ENCODE peak calls at places on chromosomes 5 and 9, in nine cellular contexts. One of them, this sample, is unnamed. For H3K9me3 and H3K36me3, the result is how much of the 10 kb centered on the place peaks cover.

GRCh38 chr9:6024035-6024554 is 8.7 kb upstream of the RANBP6 start:
- DNase-seq in sigmoid colon: no peak
- DNase-seq in fibroblast of lung: no peak
- DNase-seq in HepG2: peak
- DNase-seq in GM23248: peak
- DNase-seq in upper lobe of left lung: no peak
- DNase-seq in heart left ventricle: no peak
- DNase-seq in cardiac muscle cell: peak
- DNase-seq in HCT116: peak
- DNase-seq in this sample: peak

GRCh38 chr5:164175083-164175482 is 669.7 kb downstream of the MAT2B start:
- DNase-seq in HepG2: no peak
- DNase-seq in HCT116: no peak
- DNase-seq in heart left ventricle: no peak
- DNase-seq in GM23248: peak
- DNase-seq in cardiac muscle cell: no peak
- DNase-seq in sigmoid colon: no peak
- DNase-seq in upper lobe of left lung: no peak
- DNase-seq in fibroblast of lung: peak
- DNase-seq in this sample: no peak

GRCh38 chr5:179239256-179240135 is 105.8 kb downstream of the ADAMTS2 start:
- DNase-seq in fibroblast of lung: no peak
- DNase-seq in HepG2: no peak
- DNase-seq in HCT116: no peak
- DNase-seq in cardiac muscle cell: no peak
- DNase-seq in sigmoid colon: peak
- DNase-seq in GM23248: no peak
- DNase-seq in upper lobe of left lung: peak
- DNase-seq in heart left ventricle: no peak
- DNase-seq in this sample: no peak

GRCh38 chr9:107170801-107171200 is 112.3 kb upstream of the RAD23B start:
- DNase-seq in HepG2: no peak
- DNase-seq in upper lobe of left lung: no peak
- DNase-seq in fibroblast of lung: no peak
- DNase-seq in HCT116: no peak
- DNase-seq in cardiac muscle cell: no peak
- DNase-seq in sigmoid colon: no peak
- DNase-seq in heart left ventricle: no peak
- DNase-seq in GM23248: no peak
- DNase-seq in this sample: no peak

GRCh38 chr5:61467766-61468482 is 135.9 kb downstream of the ZSWIM6 start:
- DNase-seq in heart left ventricle: no peak
- DNase-seq in fibroblast of lung: peak
- DNase-seq in GM23248: peak
- DNase-seq in cardiac muscle cell: no peak
- DNase-seq in upper lobe of left lung: no peak
- DNase-seq in HepG2: no peak
- DNase-seq in sigmoid colon: no peak
- DNase-seq in HCT116: no peak
- DNase-seq in this sample: no peak

GRCh38 chr9:68608763-68609162 is 68.1 kb upstream of the TMEM252 start:
- DNase-seq in fibroblast of lung: no peak
- DNase-seq in heart left ventricle: no peak
- DNase-seq in HepG2: no peak
- DNase-seq in GM23248: no peak
- DNase-seq in cardiac muscle cell: no peak
- DNase-seq in upper lobe of left lung: no peak
- DNase-seq in sigmoid colon: no peak
- DNase-seq in HCT116: no peak
- DNase-seq in this sample: no peak

GRCh38 chr5:116396700-116397099 is 177.9 kb downstream of the SEMA6A start:
- DNase-seq in HCT116: no peak
- DNase-seq in HepG2: no peak
- DNase-seq in cardiac muscle cell: no peak
- DNase-seq in fibroblast of lung: no peak
- DNase-seq in heart left ventricle: no peak
- DNase-seq in upper lobe of left lung: no peak
- DNase-seq in GM23248: no peak
- DNase-seq in sigmoid colon: no peak
- DNase-seq in this sample: no peak

GRCh38 chr9:34377402-34377741 is 674 bp upstream of the MYORG start:
- DNase-seq in cardiac muscle cell: peak
- DNase-seq in GM23248: peak
- DNase-seq in upper lobe of left lung: peak
- DNase-seq in HepG2: no peak
- DNase-seq in fibroblast of lung: no peak
- DNase-seq in sigmoid colon: no peak
- DNase-seq in heart left ventricle: no peak
- DNase-seq in HCT116: no peak
- DNase-seq in this sample: no peak

GRCh38 chr5:20972419-20972925 is 984.5 kb upstream of the CDH18 start:
- DNase-seq in heart left ventricle: peak
- DNase-seq in sigmoid colon: peak
- DNase-seq in HepG2: peak
- DNase-seq in fibroblast of lung: peak
- DNase-seq in HCT116: no peak
- DNase-seq in cardiac muscle cell: peak
- DNase-seq in GM23248: no peak
- DNase-seq in upper lobe of left lung: no peak
- DNase-seq in this sample: no peak

GRCh38 chr5:131538177-131538593 is 96.8 kb downstream of the RAPGEF6 start:
- DNase-seq in HCT116: no peak
- DNase-seq in heart left ventricle: no peak
- DNase-seq in upper lobe of left lung: no peak
- DNase-seq in GM23248: peak
- DNase-seq in sigmoid colon: no peak
- DNase-seq in cardiac muscle cell: no peak
- DNase-seq in fibroblast of lung: peak
- DNase-seq in HepG2: peak
- DNase-seq in this sample: no peak

GRCh38 chr5:66223637-66224036 is 79.5 kb downstream of the SREK1 start:
- DNase-seq in upper lobe of left lung: no peak
- DNase-seq in HCT116: peak
- DNase-seq in HepG2: no peak
- DNase-seq in cardiac muscle cell: no peak
- DNase-seq in fibroblast of lung: no peak
- DNase-seq in sigmoid colon: no peak
- DNase-seq in heart left ventricle: no peak
- DNase-seq in GM23248: peak
- DNase-seq in this sample: no peak

GRCh38 chr5:171965740-171966139 is 40.7 kb downstream of the FBXW11 start:
- DNase-seq in upper lobe of left lung: no peak
- DNase-seq in HepG2: no peak
- DNase-seq in heart left ventricle: no peak
- DNase-seq in GM23248: no peak
- DNase-seq in cardiac muscle cell: no peak
- DNase-seq in fibroblast of lung: no peak
- DNase-seq in sigmoid colon: no peak
- DNase-seq in HCT116: no peak
- DNase-seq in this sample: no peak

GRCh38 chr5:170247363-170247762 is 14.6 kb downstream of the C5orf58 start:
- DNase-seq in sigmoid colon: no peak
- DNase-seq in HepG2: no peak
- DNase-seq in GM23248: no peak
- DNase-seq in heart left ventricle: no peak
- DNase-seq in cardiac muscle cell: no peak
- DNase-seq in HCT116: no peak
- DNase-seq in upper lobe of left lung: no peak
- DNase-seq in fibroblast of lung: no peak
- DNase-seq in this sample: no peak

GRCh38 chr5:110823571-110823970 is 84.8 kb downstream of the SLC25A46 start:
- DNase-seq in heart left ventricle: no peak
- DNase-seq in sigmoid colon: no peak
- DNase-seq in fibroblast of lung: no peak
- DNase-seq in HCT116: no peak
- DNase-seq in HepG2: no peak
- DNase-seq in upper lobe of left lung: no peak
- DNase-seq in GM23248: no peak
- DNase-seq in cardiac muscle cell: no peak
- DNase-seq in this sample: no peak

GRCh38 chr5:110824936-110825441 is 86.2 kb downstream of the SLC25A46 start:
- DNase-seq in HCT116: no peak
- DNase-seq in fibroblast of lung: no peak
- DNase-seq in HepG2: no peak
- DNase-seq in GM23248: no peak
- DNase-seq in heart left ventricle: no peak
- DNase-seq in upper lobe of left lung: no peak
- DNase-seq in cardiac muscle cell: no peak
- DNase-seq in sigmoid colon: no peak
- DNase-seq in this sample: no peak
- H3K9me3 ChIP-seq in HCT116: under half
- H3K9me3 ChIP-seq in fibroblast of lung: under half
- H3K9me3 ChIP-seq in HepG2: half or more
- H3K9me3 ChIP-seq in GM23248: under half
- H3K9me3 ChIP-seq in heart left ventricle: under half
- H3K9me3 ChIP-seq in upper lobe of left lung: under half
- H3K9me3 ChIP-seq in cardiac muscle cell: under half
- H3K9me3 ChIP-seq in sigmoid colon: under half
- H3K9me3 ChIP-seq in this sample: under half

DNA sequence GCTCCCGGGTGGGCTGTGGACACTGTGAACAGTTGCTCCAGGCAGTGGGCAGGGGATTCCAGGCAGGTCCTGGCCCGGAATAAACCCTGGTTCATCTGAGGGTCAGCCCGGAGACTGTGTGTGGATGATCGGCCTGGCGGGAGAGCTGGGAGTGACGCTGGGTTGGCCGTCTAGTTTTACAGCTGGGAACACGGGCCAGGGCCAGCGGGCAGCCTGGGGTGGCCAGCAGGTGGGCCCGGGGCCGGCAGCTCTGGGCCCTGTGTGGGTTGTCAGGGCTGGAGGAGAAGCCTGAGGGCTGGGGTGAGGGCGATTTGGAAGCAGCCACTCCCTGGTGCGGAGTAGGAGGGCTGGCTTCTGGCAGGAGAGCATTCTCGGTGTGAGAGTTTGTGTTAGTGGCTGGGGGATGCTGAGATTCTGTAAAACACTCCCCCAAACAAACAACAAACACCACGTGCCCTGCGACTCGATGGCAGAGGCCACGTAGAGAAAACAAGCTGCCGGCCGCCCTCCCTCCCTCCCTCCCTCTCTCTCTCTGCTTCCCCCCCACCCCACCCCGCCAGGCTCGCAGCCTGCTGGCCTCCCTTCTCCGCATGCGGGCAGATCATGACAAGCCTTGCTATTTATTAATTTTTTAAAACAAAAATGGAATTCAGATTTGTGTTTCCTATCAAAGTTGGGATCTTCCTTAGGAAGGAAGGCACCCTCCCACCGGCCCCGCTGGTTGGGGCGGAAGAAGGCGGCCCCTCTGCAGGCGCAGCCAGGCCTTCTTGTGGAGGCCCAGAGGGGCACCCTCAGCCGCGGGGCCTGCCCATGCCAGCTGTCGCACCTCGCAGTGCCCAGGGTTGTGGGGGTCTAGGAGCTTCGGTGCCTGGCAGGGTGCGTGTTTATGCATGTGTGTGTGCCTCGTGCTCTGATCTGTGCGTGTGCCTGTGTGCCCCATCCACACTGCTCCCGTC is 49.5 kb downstream of the RXRA start:
- DNase-seq in cardiac muscle cell: peak
- DNase-seq in HepG2: no peak
- DNase-seq in sigmoid colon: peak
- DNase-seq in fibroblast of lung: peak
- DNase-seq in GM23248: peak
- DNase-seq in upper lobe of left lung: no peak
- DNase-seq in heart left ventricle: peak
- DNase-seq in HCT116: no peak
- DNase-seq in this sample: no peak
- H3K27ac ChIP-seq in cardiac muscle cell: peak
- H3K27ac ChIP-seq in HepG2: peak
- H3K27ac ChIP-seq in sigmoid colon: peak
- H3K27ac ChIP-seq in fibroblast of lung: peak
- H3K27ac ChIP-seq in GM23248: peak
- H3K27ac ChIP-seq in upper lobe of left lung: peak
- H3K27ac ChIP-seq in heart left ventricle: peak
- H3K27ac ChIP-seq in HCT116: no peak
- H3K27ac ChIP-seq in this sample: no peak

GRCh38 chr9:114025196-114025753 is 52.8 kb downstream of the AMBP start:
- DNase-seq in heart left ventricle: no peak
- DNase-seq in cardiac muscle cell: no peak
- DNase-seq in sigmoid colon: no peak
- DNase-seq in HepG2: no peak
- DNase-seq in upper lobe of left lung: no peak
- DNase-seq in HCT116: no peak
- DNase-seq in GM23248: no peak
- DNase-seq in fibroblast of lung: peak
- DNase-seq in this sample: no peak

GRCh38 chr9:114026335-114026734 is 51.8 kb downstream of the AMBP start:
- DNase-seq in sigmoid colon: peak
- DNase-seq in heart left ventricle: no peak
- DNase-seq in HCT116: no peak
- DNase-seq in HepG2: no peak
- DNase-seq in fibroblast of lung: no peak
- DNase-seq in upper lobe of left lung: no peak
- DNase-seq in GM23248: no peak
- DNase-seq in cardiac muscle cell: no peak
- DNase-seq in this sample: no peak

GRCh38 chr9:114025760-114026159 is 52.3 kb downstream of the AMBP start:
- DNase-seq in HepG2: no peak
- DNase-seq in GM23248: no peak
- DNase-seq in fibroblast of lung: no peak
- DNase-seq in upper lobe of left lung: no peak
- DNase-seq in sigmoid colon: no peak
- DNase-seq in heart left ventricle: no peak
- DNase-seq in cardiac muscle cell: no peak
- DNase-seq in HCT116: no peak
- DNase-seq in this sample: no peak

GRCh38 chr9:114027159-114027895 is 50.8 kb downstream of the AMBP start:
- DNase-seq in sigmoid colon: peak
- DNase-seq in HepG2: no peak
- DNase-seq in upper lobe of left lung: peak
- DNase-seq in cardiac muscle cell: no peak
- DNase-seq in GM23248: no peak
- DNase-seq in HCT116: no peak
- DNase-seq in heart left ventricle: no peak
- DNase-seq in fibroblast of lung: no peak
- DNase-seq in this sample: no peak

GRCh38 chr9:114023961-114024360 is 54.1 kb downstream of the AMBP start:
- DNase-seq in upper lobe of left lung: no peak
- DNase-seq in cardiac muscle cell: no peak
- DNase-seq in GM23248: no peak
- DNase-seq in sigmoid colon: no peak
- DNase-seq in HepG2: no peak
- DNase-seq in HCT116: no peak
- DNase-seq in heart left ventricle: no peak
- DNase-seq in fibroblast of lung: no peak
- DNase-seq in this sample: no peak
- H3K36me3 ChIP-seq in upper lobe of left lung: under half
- H3K36me3 ChIP-seq in cardiac muscle cell: under half
- H3K36me3 ChIP-seq in GM23248: under half
- H3K36me3 ChIP-seq in sigmoid colon: under half
- H3K36me3 ChIP-seq in HepG2: under half
- H3K36me3 ChIP-seq in HCT116: under half
- H3K36me3 ChIP-seq in heart left ventricle: under half
- H3K36me3 ChIP-seq in fibroblast of lung: under half
- H3K36me3 ChIP-seq in this sample: under half

DNA sequence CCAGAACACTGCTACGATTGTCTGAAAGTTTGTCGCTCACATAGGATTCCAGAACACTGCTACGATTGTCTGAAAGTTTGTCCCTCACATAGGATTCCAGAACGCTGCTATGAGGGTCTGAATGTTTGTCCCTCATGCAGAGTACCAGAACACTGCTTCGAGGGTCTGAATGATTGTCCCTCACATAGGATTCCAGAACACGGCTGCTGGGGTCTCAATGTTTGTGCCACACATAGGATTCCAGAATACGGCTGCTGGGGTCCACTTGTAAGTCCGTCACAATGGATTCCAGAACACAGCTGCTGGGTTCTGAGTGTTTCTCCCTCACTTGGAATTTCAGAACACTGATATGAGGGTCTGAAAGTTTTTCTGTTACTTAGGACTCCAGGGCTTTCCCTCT is 203.3 kb downstream of the FOXD4L6 start:
- DNase-seq in HCT116: no peak
- DNase-seq in HepG2: no peak
- DNase-seq in upper lobe of left lung: no peak
- DNase-seq in GM23248: no peak
- DNase-seq in cardiac muscle cell: no peak
- DNase-seq in heart left ventricle: no peak
- DNase-seq in sigmoid colon: no peak
- DNase-seq in fibroblast of lung: no peak
- DNase-seq in this sample: no peak
- H3K9me3 ChIP-seq in HCT116: under half
- H3K9me3 ChIP-seq in HepG2: under half
- H3K9me3 ChIP-seq in upper lobe of left lung: under half
- H3K9me3 ChIP-seq in GM23248: under half
- H3K9me3 ChIP-seq in cardiac muscle cell: under half
- H3K9me3 ChIP-seq in heart left ventricle: half or more
- H3K9me3 ChIP-seq in sigmoid colon: half or more
- H3K9me3 ChIP-seq in fibroblast of lung: under half
- H3K9me3 ChIP-seq in this sample: half or more